ENCODE peak calls at places on chromosomes 2 and 18, in five cellular contexts. S is IMR-90, X is H1, P is neuronal stem cell, E is mesenchymal stem cell. B is an unnamed sample.

GRCh38 chr18:58152891-58153290 is 108.9 kb downstream of the NEDD4L start:
- DNase-seq in X (no peak), E (no peak), S (no peak), P (no peak), B (peak; percentile 87)

GRCh38 chr2:103788875-103789715 is 1027.3 kb downstream of the TMEM182 start:
- DNase-seq in X (no peak), E (peak; percentile 7), S (no peak), P (peak; percentile 88), B (peak; percentile 10)

GRCh38 chr2:172972005-172972619 is 103.5 kb upstream of the MAP3K20 start:
- DNase-seq in S (peak; percentile 48), E (peak; percentile 60), X (no peak), P (peak; percentile 36), B (peak; percentile 81)

GRCh38 chr2:137938204-137938603 is 26.1 kb upstream of the HNMT start:
- DNase-seq in S (peak; percentile 59), E (peak; percentile 53), X (no peak), P (no peak), B (no peak)

GRCh38 chr2:154238252-154238651 is 366.5 kb downstream of the GALNT13 start:
- DNase-seq in X (no peak), S (no peak), P (no peak), E (no peak), B (no peak)

GRCh38 chr18:13374468-13375301 is 156.1 kb downstream of the LDLRAD4 start:
- DNase-seq in S (no peak), E (no peak), X (no peak), P (no peak), B (no peak)

GRCh38 chr2:64019083-64019974 is at the start of gene VPS54:
- DNase-seq in X (no peak), S (peak; percentile 46), P (peak; percentile 64), E (peak; percentile 74), B (peak; percentile 40)

GRCh38 chr18:75247601-75248421 is 37.2 kb downstream of the TSHZ1 start:
- DNase-seq in X (no peak), S (peak; percentile 65), P (no peak), E (peak; percentile 73), B (no peak)

GRCh38 chr18:62863629-62864028 is 148.3 kb downstream of the PHLPP1 start:
- DNase-seq in E (peak; percentile 17), P (no peak), X (no peak), S (peak; percentile 65), B (no peak)

GRCh38 chr18:51614033-51614432 is 416.6 kb upstream of the MEX3C start:
- DNase-seq in X (no peak), S (no peak), E (peak; percentile 1), P (no peak), B (peak; percentile 83)

GRCh38 chr2:226185613-226186211 is 613.9 kb downstream of the IRS1 start:
- DNase-seq in S (peak; percentile 98), E (peak; percentile 80), P (peak; percentile 44), X (no peak), B (no peak)

GRCh38 chr2:19457809-19458208 is 99.4 kb upstream of the OSR1 start:
- DNase-seq in E (no peak), P (no peak), X (no peak), S (no peak), B (no peak)

GRCh38 chr2:96427917-96428316 is 77.2 kb downstream of the NEURL3 start:
- DNase-seq in E (peak; percentile 57), S (peak; percentile 70), X (no peak), P (no peak), B (peak; percentile 90)

GRCh38 chr18:34122724-34123334 is 101.9 kb downstream of the NOL4 start:
- DNase-seq in X (no peak), S (peak; percentile 53), E (peak; percentile 70), P (peak; percentile 44), B (peak; percentile 78)

GRCh38 chr18:56982756-56983155 is 164.1 kb upstream of the BOD1L2 start:
- DNase-seq in X (no peak), S (no peak), E (no peak), P (no peak), B (no peak)

GRCh38 chr18:31684279-31685096 is at the start of gene B4GALT6:
- DNase-seq in P (peak; percentile 61), X (peak; percentile 34), E (peak; percentile 53), S (no peak), B (no peak)

GRCh38 chr2:221104391-221104811 is 467.7 kb downstream of the EPHA4 start:
- DNase-seq in E (peak; percentile 52), X (no peak), P (no peak), S (peak; percentile 64), B (no peak)

DNA sequence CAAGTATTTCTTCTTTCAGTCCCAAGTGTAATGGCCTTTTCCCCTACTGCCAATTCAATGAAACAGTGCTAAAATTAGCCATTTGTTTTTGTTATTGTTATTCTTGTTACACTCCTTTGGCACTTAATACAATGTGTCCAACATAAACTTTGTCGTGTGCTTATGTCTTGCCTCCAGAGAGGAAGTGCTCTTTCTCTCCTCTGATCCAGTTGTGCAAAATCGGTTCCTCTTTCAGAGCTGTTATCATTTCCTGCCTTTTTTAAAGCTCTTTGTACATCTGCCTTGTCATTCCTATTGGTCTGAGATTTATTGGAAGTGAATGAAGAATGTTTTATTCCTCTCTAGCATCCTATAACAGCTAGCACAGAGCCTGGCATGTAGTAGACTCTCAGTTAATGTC is 623.2 kb upstream of the ID2 start:
- DNase-seq in S (no peak), X (no peak), P (no peak), E (peak; percentile 4), B (peak; percentile 3)
- H3K4me2 ChIP-seq in S (no peak overlapping the region), X (no peak overlapping the region), P (no peak overlapping the region), E (no peak overlapping the region), B (no peak overlapping the region)

GRCh38 chr2:32356735-32357544 is at the start of gene BIRC6:
- DNase-seq in S (peak; percentile 95), X (peak; percentile 86), E (peak; percentile 98), P (peak; percentile 95), B (peak; percentile 99)
- H4K91ac ChIP-seq in S (peak within 1 kb of the TSS; percentile 97), X (peak within 1 kb of the TSS; percentile 93), E (peak within 1 kb of the TSS; percentile 99), P (peak within 1 kb of the TSS; percentile 50), B (peak within 1 kb of the TSS; percentile 95)

GRCh38 chr2:207617011-207617671 is 8.1 kb downstream of the METTL21A start:
- DNase-seq in P (no peak), E (peak; percentile 96), X (no peak), S (peak; percentile 99), B (peak; percentile 76)
- H3K4me3 ChIP-seq in P (no peak overlapping the region), E (no peak overlapping the region), X (no peak overlapping the region), S (no peak overlapping the region), B (no peak overlapping the region)

GRCh38 chr18:76376225-76376624 is 118.8 kb downstream of the ZNF516 start:
- DNase-seq in S (peak; percentile 54), E (no peak), X (no peak), P (no peak), B (no peak)
- H3K4me2 ChIP-seq in S (peak overlapping the region; percentile 14), E (no peak overlapping the region), X (no peak overlapping the region), P (no peak overlapping the region), B (no peak overlapping the region)

GRCh38 chr18:44911773-44912172 is 231.1 kb downstream of the SETBP1 start:
- DNase-seq in X (no peak), P (no peak), E (no peak), S (no peak), B (no peak)
- H4K91ac ChIP-seq in X (no peak overlapping the region), P (no peak overlapping the region), E (no peak overlapping the region), S (no peak overlapping the region), B (no peak overlapping the region)

B was measured in trophoblast cell.